ENCODE peak calls at places on chromosome 15, in nine cellular contexts. W, D, I, F, Q, U, P, K and T are unnamed samples.
A peak's percentile ranks its signal among the peaks of the same experiment; 100 is the strongest.

GRCh38 chr15:85047271-85047948 is 65.8 kb downstream of the PDE8A start:
- DNase-seq in I (peak; percentile 74), D (no peak), U (no peak), F (no peak), K (no peak), Q (no peak), W (no peak), P (peak; percentile 27), T (no peak)

GRCh38 chr15:44207643-44208042 is 12.6 kb upstream of the FRMD5 start:
- DNase-seq in P (no peak), K (no peak), I (no peak), U (no peak), F (no peak), Q (no peak), D (no peak), W (no peak), T (no peak)

GRCh38 chr15:70293138-70293537 is 195.4 kb upstream of the TLE3 start:
- DNase-seq in Q (no peak), W (no peak), D (no peak), F (no peak), U (no peak), I (no peak), K (no peak), P (no peak), T (no peak)

GRCh38 chr15:66772967-66773873 is 71.2 kb downstream of the SMAD6 start:
- DNase-seq in Q (no peak), K (peak; percentile 59), F (no peak), W (peak; percentile 72), D (no peak), U (no peak), I (peak; percentile 65), P (no peak), T (peak; percentile 85)

GRCh38 chr15:54594115-54594514 is 602.6 kb downstream of the RSL24D1 start:
- DNase-seq in K (no peak), D (no peak), Q (no peak), I (no peak), P (no peak), W (no peak), U (no peak), F (no peak), T (no peak)

GRCh38 chr15:81280696-81281095 is 43.2 kb downstream of the STARD5 start:
- DNase-seq in W (no peak), D (no peak), Q (peak; percentile 81), I (no peak), U (no peak), P (no peak), K (no peak), F (no peak), T (no peak)

GRCh38 chr15:39133201-39133600 is 447.7 kb upstream of the THBS1 start:
- DNase-seq in Q (no peak), I (no peak), F (no peak), U (no peak), D (no peak), P (no peak), W (no peak), K (no peak), T (no peak)

GRCh38 chr15:77004189-77004588 is 9.3 kb downstream of the PSTPIP1 start:
- DNase-seq in Q (peak; percentile 73), I (peak; percentile 68), K (peak; percentile 89), P (peak; percentile 55), F (no peak), U (no peak), W (no peak), D (peak; percentile 63), T (no peak)

GRCh38 chr15:101035611-101036010 is 116.5 kb downstream of the LRRK1 start:
- DNase-seq in P (no peak), Q (no peak), D (no peak), W (no peak), I (no peak), U (no peak), K (no peak), F (no peak), T (no peak)

GRCh38 chr15:53693729-53694533 is 65.5 kb downstream of the WDR72 start:
- DNase-seq in K (no peak), P (no peak), D (peak; percentile 23), Q (peak; percentile 88), I (no peak), U (no peak), W (peak; percentile 86), F (peak; percentile 47), T (no peak)

GRCh38 chr15:75834011-75834410 is 9.2 kb upstream of the UBE2Q2 start:
- DNase-seq in K (no peak), I (no peak), W (no peak), F (no peak), U (no peak), P (no peak), Q (no peak), D (no peak), T (no peak)

GRCh38 chr15:58269455-58270414 is 131.6 kb downstream of the AQP9 start:
- DNase-seq in K (no peak), U (peak; percentile 42), I (no peak), W (no peak), Q (no peak), P (peak; percentile 20), F (no peak), D (no peak), T (peak; percentile 40)

GRCh38 chr15:77009646-77010311 is 14.9 kb downstream of the PSTPIP1 start:
- DNase-seq in I (no peak), P (no peak), U (no peak), W (no peak), F (no peak), Q (no peak), K (peak; percentile 70), D (no peak), T (no peak)

GRCh38 chr15:95929232-95929846 is 401.2 kb upstream of the NR2F2 start:
- DNase-seq in I (no peak), F (no peak), Q (no peak), P (no peak), U (no peak), W (no peak), K (no peak), D (no peak), T (no peak)

GRCh38 chr15:42153874-42154575 is 2.4 kb downstream of the PLA2G4F start:
- DNase-seq in W (peak; percentile 13), U (no peak), K (peak; percentile 51), D (no peak), F (no peak), I (no peak), P (no peak), Q (no peak), T (no peak)

GRCh38 chr15:80777836-80778620 is 1.1 kb upstream of the CEMIP start:
- DNase-seq in I (no peak), K (no peak), W (no peak), F (no peak), D (no peak), U (no peak), Q (no peak), P (no peak), T (no peak)

GRCh38 chr15:80800067-80800466 is 20.9 kb downstream of the CEMIP start:
- DNase-seq in P (no peak), W (no peak), D (no peak), I (no peak), Q (no peak), F (no peak), K (no peak), U (no peak), T (no peak)

GRCh38 chr15:52746162-52746721 is 43.9 kb downstream of the ONECUT1 start:
- DNase-seq in I (no peak), K (no peak), D (no peak), P (no peak), F (no peak), W (no peak), U (no peak), Q (no peak), T (no peak)

GRCh38 chr15:97456541-97456940 is 504.0 kb upstream of the ARRDC4 start:
- DNase-seq in I (no peak), D (no peak), W (no peak), F (no peak), K (no peak), Q (no peak), P (no peak), U (no peak), T (no peak)
- H3K9me3 ChIP-seq in I (no peaks in the 10 kb centered on the region), D (no peaks in the 10 kb centered on the region), W (no peaks in the 10 kb centered on the region), F (no peaks in the 10 kb centered on the region), K (no peaks in the 10 kb centered on the region), Q (no peaks in the 10 kb centered on the region), P (no peaks in the 10 kb centered on the region), U (peaks cover 3% of the 10 kb centered on the region), T (no peaks in the 10 kb centered on the region)

DNA sequence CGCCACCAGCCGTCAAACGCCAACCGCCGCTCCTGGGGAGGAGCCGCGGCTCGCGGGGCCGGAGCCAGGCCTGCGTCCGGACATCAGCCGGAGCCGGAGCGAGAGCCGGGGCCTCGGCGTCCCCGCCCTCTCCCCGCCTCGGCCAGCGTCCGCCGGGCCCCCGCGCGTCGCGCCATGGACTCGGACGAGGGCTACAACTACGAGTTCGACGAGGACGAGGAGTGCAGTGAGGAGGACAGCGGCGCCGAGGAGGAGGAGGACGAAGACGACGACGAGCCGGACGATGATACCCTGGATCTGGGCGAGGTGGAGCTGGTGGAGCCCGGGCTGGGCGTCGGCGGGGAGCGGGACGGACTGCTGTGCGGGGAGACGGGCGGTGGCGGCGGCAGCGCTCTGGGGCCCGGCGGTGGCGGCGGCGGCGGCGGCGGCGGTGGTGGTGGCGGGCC is 359 bp downstream of the ARIH1 start:
- DNase-seq in Q (no peak), D (no peak), P (no peak), W (no peak), U (no peak), K (peak; percentile 92), I (no peak), F (no peak), T (peak; percentile 62)
- H3K27me3 ChIP-seq in Q (no peaks in the 10 kb centered on the region), D (no peaks in the 10 kb centered on the region), P (no peaks in the 10 kb centered on the region), W (no peaks in the 10 kb centered on the region), U (no peaks in the 10 kb centered on the region), K (no peaks in the 10 kb centered on the region), I (no peaks in the 10 kb centered on the region), F (no peaks in the 10 kb centered on the region), T (no peaks in the 10 kb centered on the region)

GRCh38 chr15:73353734-73354133 is 15.0 kb downstream of the HCN4 start:
- DNase-seq in K (no peak), P (no peak), Q (no peak), F (no peak), U (no peak), W (no peak), D (no peak), I (no peak), T (no peak)
- H3K4me3 ChIP-seq in K (no peak overlapping the region), P (no peak overlapping the region), Q (no peak overlapping the region), F (no peak overlapping the region), U (no peak overlapping the region), W (no peak overlapping the region), D (no peak overlapping the region), I (no peak overlapping the region), T (no peak overlapping the region)

GRCh38 chr15:87843312-87843711 is 413.2 kb downstream of the NTRK3 start:
- DNase-seq in I (no peak), P (no peak), U (no peak), K (no peak), F (no peak), D (no peak), Q (no peak), W (no peak), T (no peak)

GRCh38 chr15:87848012-87848411 is 408.5 kb downstream of the NTRK3 start:
- DNase-seq in F (no peak), Q (no peak), K (no peak), W (no peak), P (no peak), U (no peak), I (no peak), D (no peak), T (no peak)

GRCh38 chr15:87846746-87847145 is 409.8 kb downstream of the NTRK3 start:
- DNase-seq in W (no peak), U (no peak), K (no peak), Q (no peak), I (no peak), P (no peak), F (no peak), D (no peak), T (no peak)

GRCh38 chr15:87841426-87841998 is 415.0 kb downstream of the NTRK3 start:
- DNase-seq in U (no peak), Q (no peak), I (no peak), K (no peak), P (no peak), D (no peak), W (no peak), F (no peak), T (no peak)

GRCh38 chr15:87844031-87844430 is 412.5 kb downstream of the NTRK3 start:
- DNase-seq in K (no peak), P (no peak), F (no peak), I (no peak), D (no peak), W (no peak), Q (no peak), U (no peak), T (no peak)
- H3K9me3 ChIP-seq in K (no peaks in the 10 kb centered on the region), P (no peaks in the 10 kb centered on the region), F (no peaks in the 10 kb centered on the region), I (no peaks in the 10 kb centered on the region), D (no peaks in the 10 kb centered on the region), W (no peaks in the 10 kb centered on the region), Q (no peaks in the 10 kb centered on the region), U (peaks cover 3% of the 10 kb centered on the region), T (peaks cover 21% of the 10 kb centered on the region)